ENCODE peak calls at places on chromosomes 3 and 15, in five cellular contexts. One of them, this sample, is unnamed.

GRCh38 chr3:149204390-149204991 is 17.1 kb downstream of the CP start:
- DNase-seq in substantia nigra: no peak
- DNase-seq in AG04450: no peak
- DNase-seq in tibial nerve: no peak
- DNase-seq in PC-3: no peak
- DNase-seq in this sample: no peak

GRCh38 chr15:31304736-31305365 is 21.8 kb upstream of the KLF13 start:
- DNase-seq in substantia nigra: no peak
- DNase-seq in AG04450: no peak
- DNase-seq in tibial nerve: no peak
- DNase-seq in PC-3: no peak
- DNase-seq in this sample: no peak

GRCh38 chr3:104717828-104718196 is 648.9 kb upstream of the ALCAM start:
- DNase-seq in substantia nigra: no peak
- DNase-seq in AG04450: no peak
- DNase-seq in tibial nerve: no peak
- DNase-seq in PC-3: no peak
- DNase-seq in this sample: no peak

GRCh38 chr3:131172502-131172901 is 145.8 kb downstream of the NEK11 start:
- DNase-seq in substantia nigra: no peak
- DNase-seq in AG04450: no peak
- DNase-seq in tibial nerve: no peak
- DNase-seq in PC-3: no peak
- DNase-seq in this sample: no peak

GRCh38 chr3:126984391-126985142 is 1.7 kb downstream of the PLXNA1 start:
- DNase-seq in substantia nigra: no peak
- DNase-seq in AG04450: no peak
- DNase-seq in tibial nerve: no peak
- DNase-seq in PC-3: no peak
- DNase-seq in this sample: no peak

GRCh38 chr15:44296625-44297524 is 8.4 kb downstream of the GOLM2 start:
- DNase-seq in substantia nigra: no peak
- DNase-seq in AG04450: no peak
- DNase-seq in tibial nerve: no peak
- DNase-seq in PC-3: peak
- DNase-seq in this sample: no peak

GRCh38 chr15:78768531-78769408 is 42.5 kb downstream of the ADAMTS7 start:
- DNase-seq in substantia nigra: no peak
- DNase-seq in AG04450: no peak
- DNase-seq in tibial nerve: no peak
- DNase-seq in PC-3: no peak
- DNase-seq in this sample: no peak

GRCh38 chr15:96171842-96172241 is 158.7 kb upstream of the NR2F2 start:
- DNase-seq in substantia nigra: no peak
- DNase-seq in AG04450: no peak
- DNase-seq in tibial nerve: no peak
- DNase-seq in PC-3: no peak
- DNase-seq in this sample: no peak

GRCh38 chr3:50227390-50228183 is 8.4 kb upstream of the GNAI2 start:
- DNase-seq in substantia nigra: peak
- DNase-seq in AG04450: peak
- DNase-seq in tibial nerve: peak
- DNase-seq in PC-3: peak
- DNase-seq in this sample: no peak

GRCh38 chr15:47500823-47501222 is 216.5 kb upstream of the SEMA6D start:
- DNase-seq in substantia nigra: no peak
- DNase-seq in AG04450: no peak
- DNase-seq in tibial nerve: no peak
- DNase-seq in PC-3: no peak
- DNase-seq in this sample: no peak

GRCh38 chr15:96849501-96849900 is 519.0 kb downstream of the NR2F2 start:
- DNase-seq in substantia nigra: no peak
- DNase-seq in AG04450: peak
- DNase-seq in tibial nerve: no peak
- DNase-seq in PC-3: no peak
- DNase-seq in this sample: no peak

GRCh38 chr3:43194490-43195115 is 88.7 kb upstream of the POMGNT2 start:
- DNase-seq in substantia nigra: no peak
- DNase-seq in AG04450: no peak
- DNase-seq in tibial nerve: no peak
- DNase-seq in PC-3: no peak
- DNase-seq in this sample: no peak

GRCh38 chr15:44084171-44084570 is 110.9 kb downstream of the FRMD5 start:
- DNase-seq in substantia nigra: no peak
- DNase-seq in AG04450: no peak
- DNase-seq in tibial nerve: no peak
- DNase-seq in PC-3: no peak
- DNase-seq in this sample: no peak

GRCh38 chr3:29746163-29746562 is 465.3 kb downstream of the RBMS3 start:
- DNase-seq in substantia nigra: no peak
- DNase-seq in AG04450: no peak
- DNase-seq in tibial nerve: no peak
- DNase-seq in PC-3: no peak
- DNase-seq in this sample: no peak

GRCh38 chr3:4740397-4741105 is 238.7 kb upstream of the BHLHE40 start:
- DNase-seq in substantia nigra: no peak
- DNase-seq in AG04450: no peak
- DNase-seq in tibial nerve: no peak
- DNase-seq in PC-3: no peak
- DNase-seq in this sample: no peak

GRCh38 chr15:95883064-95883463 is 447.4 kb upstream of the NR2F2 start:
- DNase-seq in substantia nigra: no peak
- DNase-seq in AG04450: no peak
- DNase-seq in tibial nerve: peak
- DNase-seq in PC-3: no peak
- DNase-seq in this sample: no peak

GRCh38 chr3:18725668-18726407 is 300.7 kb upstream of the SATB1 start:
- DNase-seq in substantia nigra: no peak
- DNase-seq in AG04450: no peak
- DNase-seq in tibial nerve: no peak
- DNase-seq in PC-3: no peak
- DNase-seq in this sample: no peak
- H3K27ac ChIP-seq in substantia nigra: no peak
- H3K27ac ChIP-seq in AG04450: no peak
- H3K27ac ChIP-seq in tibial nerve: no peak
- H3K27ac ChIP-seq in PC-3: no peak
- H3K27ac ChIP-seq in this sample: no peak

DNA sequence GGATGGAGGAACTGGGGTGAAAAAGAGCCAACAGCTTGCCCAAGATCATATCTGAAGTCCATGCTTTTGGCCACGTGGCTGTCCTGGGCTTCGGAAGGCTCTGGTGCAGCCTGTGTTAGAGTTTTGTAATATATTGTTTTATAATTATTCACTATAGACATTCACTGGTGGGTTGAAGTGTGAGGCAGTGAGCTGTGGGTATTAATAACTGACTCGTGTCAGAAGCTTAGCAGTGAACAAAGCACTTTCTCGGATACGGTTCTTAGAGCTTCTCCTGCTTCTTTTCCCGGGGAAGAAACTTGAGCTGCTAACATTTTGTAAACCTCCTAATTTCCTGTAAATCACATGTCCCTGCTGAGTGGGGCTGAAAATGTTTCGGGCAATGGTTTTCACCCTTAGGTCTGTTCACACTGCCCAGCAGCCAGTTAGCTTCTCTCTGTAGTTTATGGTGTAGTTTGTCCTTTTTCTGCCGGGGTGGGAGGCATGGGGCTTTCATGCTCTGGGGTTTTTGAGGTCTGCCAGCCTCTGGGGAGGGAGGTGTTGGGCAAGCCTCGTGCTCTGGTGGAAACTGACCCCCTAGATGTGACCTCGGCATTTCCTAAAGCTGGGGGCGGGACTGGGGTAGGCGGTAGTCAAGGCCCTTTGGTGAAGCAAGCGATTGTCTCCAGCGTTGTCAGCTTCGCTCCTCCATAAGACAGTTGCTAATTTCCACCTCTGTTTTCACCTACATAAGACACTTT is 1.7 kb downstream of the MRAS start:
- DNase-seq in substantia nigra: no peak
- DNase-seq in AG04450: no peak
- DNase-seq in tibial nerve: no peak
- DNase-seq in PC-3: no peak
- DNase-seq in this sample: no peak
- H3K27ac ChIP-seq in substantia nigra: peak
- H3K27ac ChIP-seq in AG04450: peak
- H3K27ac ChIP-seq in tibial nerve: peak
- H3K27ac ChIP-seq in PC-3: no peak
- H3K27ac ChIP-seq in this sample: peak

GRCh38 chr3:179671709-179672337 is 19.0 kb downstream of the USP13 start:
- DNase-seq in substantia nigra: no peak
- DNase-seq in AG04450: no peak
- DNase-seq in tibial nerve: no peak
- DNase-seq in PC-3: peak
- DNase-seq in this sample: no peak

GRCh38 chr3:179670311-179670710 is 17.5 kb downstream of the USP13 start:
- DNase-seq in substantia nigra: no peak
- DNase-seq in AG04450: no peak
- DNase-seq in tibial nerve: no peak
- DNase-seq in PC-3: no peak
- DNase-seq in this sample: no peak

GRCh38 chr3:179672918-179673317 is 20.1 kb downstream of the USP13 start:
- DNase-seq in substantia nigra: no peak
- DNase-seq in AG04450: no peak
- DNase-seq in tibial nerve: no peak
- DNase-seq in PC-3: peak
- DNase-seq in this sample: no peak

GRCh38 chr3:179673522-179673921 is 20.7 kb downstream of the USP13 start:
- DNase-seq in substantia nigra: no peak
- DNase-seq in AG04450: no peak
- DNase-seq in tibial nerve: no peak
- DNase-seq in PC-3: no peak
- DNase-seq in this sample: no peak

DNA sequence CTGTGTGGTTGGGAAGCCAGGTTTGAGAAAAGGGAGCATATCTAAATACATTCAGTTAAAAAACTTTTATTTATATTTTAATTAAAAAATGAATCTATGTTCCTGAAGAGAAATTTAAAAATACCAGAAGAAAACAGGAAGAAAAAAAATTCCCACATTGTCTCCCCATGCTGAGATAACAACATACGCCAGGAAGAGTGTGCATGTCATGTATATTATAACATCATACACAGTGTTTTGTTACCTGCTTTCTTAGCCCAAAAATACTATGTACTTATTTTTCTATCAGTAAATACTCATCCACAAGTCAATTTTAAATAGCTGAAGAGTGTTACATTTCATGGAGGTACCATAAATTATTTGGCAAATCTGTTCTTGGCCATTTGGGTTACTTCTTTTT is 18.5 kb downstream of the USP13 start:
- DNase-seq in substantia nigra: no peak
- DNase-seq in AG04450: no peak
- DNase-seq in tibial nerve: no peak
- DNase-seq in PC-3: no peak
- DNase-seq in this sample: no peak
- H3K27ac ChIP-seq in substantia nigra: no peak
- H3K27ac ChIP-seq in AG04450: no peak
- H3K27ac ChIP-seq in tibial nerve: no peak
- H3K27ac ChIP-seq in PC-3: no peak
- H3K27ac ChIP-seq in this sample: no peak

GRCh38 chr15:80830677-80831076 is 51.5 kb downstream of the CEMIP start:
- DNase-seq in substantia nigra: no peak
- DNase-seq in AG04450: no peak
- DNase-seq in tibial nerve: no peak
- DNase-seq in PC-3: no peak
- DNase-seq in this sample: no peak

GRCh38 chr15:80828796-80829195 is 49.6 kb downstream of the CEMIP start:
- DNase-seq in substantia nigra: no peak
- DNase-seq in AG04450: no peak
- DNase-seq in tibial nerve: no peak
- DNase-seq in PC-3: no peak
- DNase-seq in this sample: no peak

GRCh38 chr15:80831606-80832224 is 52.5 kb downstream of the CEMIP start:
- DNase-seq in substantia nigra: no peak
- DNase-seq in AG04450: no peak
- DNase-seq in tibial nerve: no peak
- DNase-seq in PC-3: no peak
- DNase-seq in this sample: no peak

GRCh38 chr15:80832676-80833075 is 53.5 kb downstream of the CEMIP start:
- DNase-seq in substantia nigra: no peak
- DNase-seq in AG04450: no peak
- DNase-seq in tibial nerve: no peak
- DNase-seq in PC-3: no peak
- DNase-seq in this sample: no peak

DNA sequence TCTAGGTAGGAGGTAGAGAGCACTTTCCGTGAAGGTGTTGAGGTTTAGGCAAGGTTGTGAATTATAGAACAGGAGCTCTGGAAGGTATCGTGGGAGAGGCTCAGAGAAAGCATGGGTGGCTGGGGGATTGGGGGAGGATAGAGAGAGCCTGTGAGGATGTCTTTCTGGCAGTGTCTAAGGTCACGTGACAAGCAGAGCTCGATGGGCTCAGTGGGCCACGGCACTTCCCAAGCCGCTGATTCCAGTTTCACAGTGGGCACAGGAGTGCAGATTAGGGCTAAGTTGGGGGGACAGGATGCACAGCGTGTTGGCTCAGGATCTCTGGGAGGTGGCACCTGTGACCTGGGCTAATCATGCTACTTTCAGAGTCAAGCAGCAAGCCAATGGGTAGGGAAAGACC is 52.0 kb downstream of the CEMIP start:
- DNase-seq in substantia nigra: no peak
- DNase-seq in AG04450: no peak
- DNase-seq in tibial nerve: no peak
- DNase-seq in PC-3: no peak
- DNase-seq in this sample: no peak
- H3K27ac ChIP-seq in substantia nigra: no peak
- H3K27ac ChIP-seq in AG04450: no peak
- H3K27ac ChIP-seq in tibial nerve: no peak
- H3K27ac ChIP-seq in PC-3: no peak
- H3K27ac ChIP-seq in this sample: no peak